ENCODE peak calls at places on chromosomes 11 and 22, in four cellular contexts. J is fibroblast of pulmonary artery; O is bronchial epithelial cell; Y is stimulated activated CD8-positive, alpha-beta memory T cell treated with anti-CD3 and anti-CD28 coated beads, Interleukin-15, amount 100 ng/mL, for 24 hours. P is an unnamed sample.

GRCh38 chr11:130421697-130422096 is 6.7 kb downstream of the ADAMTS8 start:
- DNase-seq in Y (no peak), J (no peak), O (no peak), P (no peak)

GRCh38 chr11:10537587-10537986 is 3.4 kb downstream of the RNF141 start:
- DNase-seq in Y (no peak), J (no peak), O (no peak), P (no peak)

GRCh38 chr11:61057615-61058014 is 44.7 kb upstream of the CD5 start:
- DNase-seq in J (no peak), O (no peak), Y (no peak), P (no peak)

GRCh38 chr11:66289548-66290331 is 797 bp upstream of the YIF1A start:
- DNase-seq in Y (peak), J (no peak), O (no peak), P (peak)

GRCh38 chr11:44526438-44526837 is 39.0 kb upstream of the CD82 start:
- DNase-seq in O (no peak), J (no peak), Y (no peak), P (no peak)

GRCh38 chr11:128375941-128376340 is 211.4 kb downstream of the ETS1 start:
- DNase-seq in J (no peak), Y (no peak), O (peak), P (no peak)

GRCh38 chr11:112412383-112412782 is 151.7 kb upstream of the PLET1 start:
- DNase-seq in Y (no peak), O (peak), J (no peak), P (no peak)

GRCh38 chr11:67095214-67095507 is 23.9 kb upstream of the KDM2A start:
- DNase-seq in Y (no peak), O (no peak), J (no peak), P (no peak)

GRCh38 chr11:109963101-109963500 is 130.1 kb upstream of the ZC3H12C start:
- DNase-seq in J (no peak), O (no peak), Y (no peak), P (no peak)

GRCh38 chr11:5505363-5506048 is 4.3 kb downstream of the UBQLN3 start:
- DNase-seq in Y (no peak), O (no peak), J (no peak), P (no peak)

GRCh38 chr22:50276143-50276542 is 6.0 kb upstream of the MAPK11 start:
- DNase-seq in O (no peak), J (peak), Y (no peak), P (peak)

GRCh38 chr11:117071344-117071787 is 26.9 kb downstream of the SIK3 start:
- DNase-seq in O (no peak), Y (no peak), J (peak), P (peak)

GRCh38 chr11:6607190-6607635 is 3.6 kb downstream of the ILK start:
- DNase-seq in Y (no peak), J (no peak), O (no peak), P (no peak)

GRCh38 chr11:6992026-6992425 is 28.1 kb downstream of the ZNF214 start:
- DNase-seq in Y (no peak), O (peak), J (peak), P (peak)

GRCh38 chr11:117189191-117189940 is 9.8 kb upstream of the TAGLN start:
- DNase-seq in J (no peak), O (no peak), Y (no peak), P (no peak)

GRCh38 chr11:64060861-64061444 is 25.2 kb downstream of the FLRT1 start:
- DNase-seq in Y (peak), J (peak), O (no peak), P (no peak)

GRCh38 chr11:108890482-108891092 is 225.7 kb downstream of the DDX10 start:
- DNase-seq in O (no peak), J (no peak), Y (no peak), P (no peak)

GRCh38 chr11:112656772-112657428 is 304.3 kb upstream of the NCAM1 start:
- DNase-seq in O (peak), J (peak), Y (no peak), P (no peak)

GRCh38 chr11:9267680-9268079 is 2.5 kb upstream of the DENND5A start:
- DNase-seq in O (no peak), Y (no peak), J (no peak), P (no peak)

GRCh38 chr22:19963863-19964642 is 22.4 kb upstream of the TXNRD2 start:
- DNase-seq in J (no peak), O (no peak), Y (no peak), P (no peak)

GRCh38 chr22:43356881-43357280 is 13.7 kb upstream of the SCUBE1 start:
- DNase-seq in Y (no peak), J (peak), O (no peak), P (no peak)

GRCh38 chr22:38115423-38116205 is 5.1 kb upstream of the BAIAP2L2 start:
- DNase-seq in Y (no peak), J (no peak), O (no peak), P (no peak)

GRCh38 chr11:111963786-111964385 is 26.7 kb downstream of the DIXDC1 start:
- DNase-seq in J (no peak), Y (no peak), O (no peak), P (no peak)

P was measured in prostate gland.